ENCODE peak calls at places on chromosomes 1 and 21, in six cellular contexts. One of them, this sample, is unnamed.

GRCh38 chr1:30750751-30751291 is 6.8 kb downstream of the LAPTM5 start:
- DNase-seq in H9: no peak
- DNase-seq in IMR-90: no peak
- DNase-seq in neuronal stem cell: no peak
- DNase-seq in trophoblast cell: no peak
- DNase-seq in mesenchymal stem cell: no peak
- DNase-seq in this sample: no peak

GRCh38 chr1:243959998-243960397 is 91.1 kb upstream of the ZBTB18 start:
- DNase-seq in H9: no peak
- DNase-seq in IMR-90: no peak
- DNase-seq in neuronal stem cell: no peak
- DNase-seq in trophoblast cell: no peak
- DNase-seq in mesenchymal stem cell: no peak
- DNase-seq in this sample: no peak

GRCh38 chr1:203041351-203041932 is 15.2 kb downstream of the PPFIA4 start:
- DNase-seq in H9: no peak
- DNase-seq in IMR-90: no peak
- DNase-seq in neuronal stem cell: no peak
- DNase-seq in trophoblast cell: no peak
- DNase-seq in mesenchymal stem cell: no peak
- DNase-seq in this sample: no peak

GRCh38 chr1:242140871-242141270 is 142.0 kb upstream of the MAP1LC3C start:
- DNase-seq in H9: no peak
- DNase-seq in IMR-90: no peak
- DNase-seq in neuronal stem cell: no peak
- DNase-seq in trophoblast cell: no peak
- DNase-seq in mesenchymal stem cell: no peak
- DNase-seq in this sample: no peak

GRCh38 chr21:46022551-46023107 is 41.1 kb downstream of the COL6A1 start:
- DNase-seq in H9: peak; percentile 33
- DNase-seq in IMR-90: no peak
- DNase-seq in neuronal stem cell: no peak
- DNase-seq in trophoblast cell: no peak
- DNase-seq in mesenchymal stem cell: no peak
- DNase-seq in this sample: no peak

GRCh38 chr1:32998009-32998555 is 33.5 kb upstream of the RNF19B start:
- DNase-seq in H9: no peak
- DNase-seq in IMR-90: no peak
- DNase-seq in neuronal stem cell: no peak
- DNase-seq in trophoblast cell: no peak
- DNase-seq in mesenchymal stem cell: no peak
- DNase-seq in this sample: no peak

GRCh38 chr1:117828206-117828605 is 101.2 kb downstream of the GDAP2 start:
- DNase-seq in H9: no peak
- DNase-seq in IMR-90: peak; percentile 82
- DNase-seq in neuronal stem cell: no peak
- DNase-seq in trophoblast cell: no peak
- DNase-seq in mesenchymal stem cell: peak; percentile 84
- DNase-seq in this sample: no peak

GRCh38 chr1:172820759-172821158 is 161.9 kb downstream of the FASLG start:
- DNase-seq in H9: no peak
- DNase-seq in IMR-90: peak; percentile 38
- DNase-seq in neuronal stem cell: no peak
- DNase-seq in trophoblast cell: no peak
- DNase-seq in mesenchymal stem cell: no peak
- DNase-seq in this sample: no peak

GRCh38 chr1:172326171-172326570 is 94.3 kb upstream of the C1orf105 start:
- DNase-seq in H9: no peak
- DNase-seq in IMR-90: peak; percentile 35
- DNase-seq in neuronal stem cell: no peak
- DNase-seq in trophoblast cell: peak; percentile 5
- DNase-seq in mesenchymal stem cell: no peak
- DNase-seq in this sample: no peak

GRCh38 chr1:94039514-94039870 is 81.5 kb downstream of the ABCA4 start:
- DNase-seq in H9: peak; percentile 75
- DNase-seq in IMR-90: peak; percentile 62
- DNase-seq in neuronal stem cell: peak; percentile 86
- DNase-seq in trophoblast cell: peak; percentile 35
- DNase-seq in mesenchymal stem cell: peak; percentile 78
- DNase-seq in this sample: peak; percentile 63

GRCh38 chr1:1357871-1358432 is 403 bp downstream of the MXRA8 start:
- DNase-seq in H9: no peak
- DNase-seq in IMR-90: peak; percentile 20
- DNase-seq in neuronal stem cell: no peak
- DNase-seq in trophoblast cell: no peak
- DNase-seq in mesenchymal stem cell: peak; percentile 67
- DNase-seq in this sample: no peak

GRCh38 chr1:160047116-160047991 is 15.6 kb upstream of the PIGM start:
- DNase-seq in H9: no peak
- DNase-seq in IMR-90: no peak
- DNase-seq in neuronal stem cell: no peak
- DNase-seq in trophoblast cell: no peak
- DNase-seq in mesenchymal stem cell: no peak
- DNase-seq in this sample: no peak

GRCh38 chr1:5847013-5847654 is 145.1 kb downstream of the NPHP4 start:
- DNase-seq in H9: peak; percentile 74
- DNase-seq in IMR-90: peak; percentile 13
- DNase-seq in neuronal stem cell: peak; percentile 76
- DNase-seq in trophoblast cell: no peak
- DNase-seq in mesenchymal stem cell: no peak
- DNase-seq in this sample: peak; percentile 41

GRCh38 chr1:219771039-219771438 is 157.3 kb downstream of the SLC30A10 start:
- DNase-seq in H9: no peak
- DNase-seq in IMR-90: peak; percentile 97
- DNase-seq in neuronal stem cell: no peak
- DNase-seq in trophoblast cell: peak; percentile 35
- DNase-seq in mesenchymal stem cell: peak; percentile 77
- DNase-seq in this sample: no peak

GRCh38 chr1:23555949-23556640 is 3.2 kb downstream of the ID3 start:
- DNase-seq in H9: peak; percentile 95
- DNase-seq in IMR-90: peak; percentile 86
- DNase-seq in neuronal stem cell: no peak
- DNase-seq in trophoblast cell: peak; percentile 91
- DNase-seq in mesenchymal stem cell: peak; percentile 93
- DNase-seq in this sample: peak; percentile 76

GRCh38 chr1:96234299-96234698 is 487.3 kb upstream of the PTBP2 start:
- DNase-seq in H9: peak; percentile 29
- DNase-seq in IMR-90: peak; percentile 42
- DNase-seq in neuronal stem cell: no peak
- DNase-seq in trophoblast cell: no peak
- DNase-seq in mesenchymal stem cell: peak; percentile 46
- DNase-seq in this sample: no peak

GRCh38 chr1:41618871-41619270 is 134.4 kb upstream of the EDN2 start:
- DNase-seq in H9: no peak
- DNase-seq in IMR-90: no peak
- DNase-seq in neuronal stem cell: no peak
- DNase-seq in trophoblast cell: no peak
- DNase-seq in mesenchymal stem cell: no peak
- DNase-seq in this sample: no peak

GRCh38 chr1:29635501-29636263 is 399.4 kb downstream of the PTPRU start:
- DNase-seq in H9: peak; percentile 15
- DNase-seq in IMR-90: no peak
- DNase-seq in neuronal stem cell: no peak
- DNase-seq in trophoblast cell: no peak
- DNase-seq in mesenchymal stem cell: no peak
- DNase-seq in this sample: peak; percentile 23

GRCh38 chr1:52296345-52296744 is 69.7 kb downstream of the CC2D1B start:
- DNase-seq in H9: no peak
- DNase-seq in IMR-90: peak; percentile 68
- DNase-seq in neuronal stem cell: peak; percentile 39
- DNase-seq in trophoblast cell: peak; percentile 15
- DNase-seq in mesenchymal stem cell: peak; percentile 68
- DNase-seq in this sample: no peak

GRCh38 chr1:112520166-112520565 is 11.4 kb downstream of the WNT2B start:
- DNase-seq in H9: no peak
- DNase-seq in IMR-90: no peak
- DNase-seq in neuronal stem cell: no peak
- DNase-seq in trophoblast cell: no peak
- DNase-seq in mesenchymal stem cell: no peak
- DNase-seq in this sample: no peak

GRCh38 chr1:211260161-211261107 is 1.3 kb downstream of the RCOR3 start:
- DNase-seq in H9: peak; percentile 85
- DNase-seq in IMR-90: peak; percentile 61
- DNase-seq in neuronal stem cell: peak; percentile 59
- DNase-seq in trophoblast cell: peak; percentile 67
- DNase-seq in mesenchymal stem cell: peak; percentile 85
- DNase-seq in this sample: peak; percentile 84

DNA sequence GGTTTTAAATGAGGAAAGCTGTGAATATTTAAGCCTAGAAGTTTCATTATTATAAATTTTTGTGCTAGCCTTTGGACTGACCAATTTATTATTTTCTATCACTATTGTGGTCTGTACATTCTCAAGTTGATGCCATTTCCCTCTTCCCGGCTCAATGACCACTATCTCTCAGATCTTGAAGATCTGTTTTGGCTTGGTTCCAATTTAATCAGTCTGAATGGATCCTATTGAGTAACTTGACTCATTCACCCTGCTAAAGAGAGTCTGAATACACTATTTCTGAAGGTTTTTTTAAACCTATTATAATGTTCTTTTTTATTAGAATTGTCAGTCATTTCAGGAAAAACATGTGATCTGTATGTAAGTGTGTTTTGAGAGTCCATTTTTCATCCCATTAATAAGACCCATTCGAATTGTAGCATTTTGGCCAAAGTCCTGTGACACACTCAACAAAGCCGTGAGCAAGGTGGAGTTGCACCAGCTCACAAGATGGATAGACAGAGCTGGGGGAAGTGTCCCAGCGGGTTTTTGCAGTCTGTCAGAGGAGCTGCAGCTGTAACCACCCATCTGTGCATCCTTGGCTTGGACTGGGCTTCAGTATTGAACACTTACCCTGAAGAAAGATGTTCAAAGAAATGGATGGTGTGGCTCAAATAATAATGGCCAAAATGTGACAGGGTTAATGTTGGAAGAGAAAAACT is 145.6 kb downstream of the NFIA start:
- DNase-seq in H9: no peak
- DNase-seq in IMR-90: no peak
- DNase-seq in neuronal stem cell: no peak
- DNase-seq in trophoblast cell: no peak
- DNase-seq in mesenchymal stem cell: peak; percentile 3
- DNase-seq in this sample: no peak
- H4K91ac ChIP-seq in H9: no peak overlapping the region
- H4K91ac ChIP-seq in IMR-90: no peak overlapping the region
- H4K91ac ChIP-seq in neuronal stem cell: no peak overlapping the region
- H4K91ac ChIP-seq in trophoblast cell: no peak overlapping the region
- H4K91ac ChIP-seq in mesenchymal stem cell: no peak overlapping the region
- H4K91ac ChIP-seq in this sample: no peak overlapping the region

GRCh38 chr1:74375376-74375775 is 137.0 kb downstream of the LRRC53 start:
- DNase-seq in H9: no peak
- DNase-seq in IMR-90: peak; percentile 23
- DNase-seq in neuronal stem cell: no peak
- DNase-seq in trophoblast cell: peak; percentile 65
- DNase-seq in mesenchymal stem cell: no peak
- DNase-seq in this sample: no peak
- H4K91ac ChIP-seq in H9: no peak overlapping the region
- H4K91ac ChIP-seq in IMR-90: no peak overlapping the region
- H4K91ac ChIP-seq in neuronal stem cell: no peak overlapping the region
- H4K91ac ChIP-seq in trophoblast cell: no peak overlapping the region
- H4K91ac ChIP-seq in mesenchymal stem cell: no peak overlapping the region
- H4K91ac ChIP-seq in this sample: no peak overlapping the region

GRCh38 chr1:245263701-245264100 is 108.9 kb downstream of the KIF26B start:
- DNase-seq in H9: no peak
- DNase-seq in IMR-90: no peak
- DNase-seq in neuronal stem cell: no peak
- DNase-seq in trophoblast cell: no peak
- DNase-seq in mesenchymal stem cell: peak; percentile 14
- DNase-seq in this sample: no peak

GRCh38 chr1:245261786-245262185 is 107.0 kb downstream of the KIF26B start:
- DNase-seq in H9: no peak
- DNase-seq in IMR-90: no peak
- DNase-seq in neuronal stem cell: no peak
- DNase-seq in trophoblast cell: no peak
- DNase-seq in mesenchymal stem cell: no peak
- DNase-seq in this sample: no peak

GRCh38 chr1:245260883-245261282 is 106.1 kb downstream of the KIF26B start:
- DNase-seq in H9: no peak
- DNase-seq in IMR-90: no peak
- DNase-seq in neuronal stem cell: no peak
- DNase-seq in trophoblast cell: no peak
- DNase-seq in mesenchymal stem cell: no peak
- DNase-seq in this sample: no peak

GRCh38 chr1:245264226-245264625 is 109.4 kb downstream of the KIF26B start:
- DNase-seq in H9: no peak
- DNase-seq in IMR-90: no peak
- DNase-seq in neuronal stem cell: no peak
- DNase-seq in trophoblast cell: no peak
- DNase-seq in mesenchymal stem cell: no peak
- DNase-seq in this sample: no peak

DNA sequence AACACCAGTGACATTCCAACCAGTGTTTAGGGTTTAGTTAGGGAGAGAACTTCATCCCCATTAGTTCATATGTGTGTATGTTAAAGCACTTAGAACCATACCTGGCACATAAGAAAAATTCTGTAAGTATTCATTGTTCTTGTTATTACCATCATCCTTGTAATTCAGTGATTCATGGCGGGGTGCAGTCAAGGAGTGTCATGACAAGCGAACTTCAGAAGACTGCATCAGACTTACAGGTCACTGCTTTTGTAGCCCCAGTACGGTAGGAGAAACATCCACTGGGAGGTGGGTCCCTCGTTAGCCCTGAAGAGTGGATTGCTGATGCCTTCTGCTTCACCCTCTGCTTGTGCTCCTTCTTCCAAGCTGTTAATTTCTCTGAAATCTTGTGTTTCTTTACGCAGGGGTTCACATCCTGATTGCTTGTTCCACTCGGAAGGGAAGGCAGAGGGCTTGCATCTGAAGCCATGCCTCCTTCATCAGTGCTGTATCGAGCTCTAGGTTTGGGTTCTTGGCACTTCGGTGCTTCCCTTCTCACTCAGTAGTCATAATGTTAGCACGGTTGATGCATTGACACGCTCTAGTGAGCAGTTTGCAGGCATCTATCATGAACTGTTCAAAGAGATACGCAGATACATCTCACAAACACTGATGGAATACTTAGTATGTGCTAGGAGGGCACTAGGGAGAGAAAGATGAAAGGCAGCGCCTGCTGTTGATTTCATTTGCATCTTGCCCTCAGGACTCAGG is 108.3 kb downstream of the KIF26B start:
- DNase-seq in H9: no peak
- DNase-seq in IMR-90: no peak
- DNase-seq in neuronal stem cell: no peak
- DNase-seq in trophoblast cell: no peak
- DNase-seq in mesenchymal stem cell: no peak
- DNase-seq in this sample: no peak
- H4K91ac ChIP-seq in H9: no peak overlapping the region
- H4K91ac ChIP-seq in IMR-90: no peak overlapping the region
- H4K91ac ChIP-seq in neuronal stem cell: no peak overlapping the region
- H4K91ac ChIP-seq in trophoblast cell: no peak overlapping the region
- H4K91ac ChIP-seq in mesenchymal stem cell: no peak overlapping the region
- H4K91ac ChIP-seq in this sample: no peak overlapping the region

DNA sequence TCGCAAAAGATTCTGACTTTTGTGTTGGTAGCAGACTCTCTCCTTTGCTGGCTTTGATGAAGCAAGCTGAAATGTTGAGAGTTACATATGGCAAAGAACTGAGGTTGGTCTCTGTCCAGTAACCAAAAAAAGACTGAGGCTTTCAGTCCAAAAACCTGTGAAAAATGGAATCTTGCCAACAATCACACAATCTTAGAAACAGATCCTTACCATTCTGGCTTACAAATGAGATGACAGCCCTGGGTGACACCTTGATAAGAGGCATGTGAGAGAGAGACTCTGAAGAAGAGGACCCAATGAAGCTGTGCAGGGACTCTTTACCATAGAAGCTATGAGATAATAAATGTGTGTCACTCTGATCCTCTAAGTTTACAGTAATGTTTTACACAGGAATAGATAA is 251.2 kb downstream of the OLFM3 start:
- DNase-seq in H9: no peak
- DNase-seq in IMR-90: no peak
- DNase-seq in neuronal stem cell: no peak
- DNase-seq in trophoblast cell: no peak
- DNase-seq in mesenchymal stem cell: no peak
- DNase-seq in this sample: no peak
- H4K91ac ChIP-seq in H9: no peak overlapping the region
- H4K91ac ChIP-seq in IMR-90: no peak overlapping the region
- H4K91ac ChIP-seq in neuronal stem cell: no peak overlapping the region
- H4K91ac ChIP-seq in trophoblast cell: no peak overlapping the region
- H4K91ac ChIP-seq in mesenchymal stem cell: no peak overlapping the region
- H4K91ac ChIP-seq in this sample: no peak overlapping the region

This sample was measured in H1.